ENCODE peak calls at places on chromosomes 11 and 22, in seven cellular contexts. N is T-cell; M is pulmonary artery endothelial cell; K is skeletal muscle cell; L is stimulated activated CD8-positive, alpha-beta memory T cell treated with anti-CD3 and anti-CD28 coated beads, Interleukin-15, amount 100 ng/mL, for 1 hour; X is IMR-90; I is CD4-positive, alpha-beta T cell. E is an unnamed sample.

GRCh38 chr11:83007909-83008580 is 63.7 kb downstream of the RAB30 start:
- DNase-seq in X (peak), M (peak), N (no peak), I (no peak), L (no peak), K (no peak), E (no peak)

GRCh38 chr11:100876826-100877545 is 189.9 kb downstream of the ARHGAP42 start:
- DNase-seq in M (no peak), I (no peak), K (peak), L (no peak), N (no peak), X (peak), E (no peak)

GRCh38 chr11:1116104-1116503 is 41.4 kb downstream of the MUC2 start:
- DNase-seq in N (no peak), X (no peak), I (no peak), L (no peak), K (no peak), M (no peak), E (no peak)

GRCh38 chr22:48554893-48555552 is 1272.7 kb downstream of the BRD1 start:
- DNase-seq in I (no peak), K (no peak), M (no peak), X (no peak), L (no peak), N (no peak), E (no peak)

GRCh38 chr11:75275581-75275980 is 35.0 kb downstream of the TPBGL start:
- DNase-seq in X (peak), L (peak), M (peak), N (peak), K (no peak), I (peak), E (peak)

GRCh38 chr22:46425011-46425410 is 89.5 kb downstream of the TRMU start:
- DNase-seq in L (no peak), N (no peak), X (peak), M (no peak), K (no peak), I (no peak), E (no peak)

GRCh38 chr22:50656122-50657070 is 16.2 kb upstream of the SHANK3 start:
- DNase-seq in K (peak), I (no peak), M (peak), X (peak), N (no peak), L (no peak), E (no peak)

GRCh38 chr11:12215192-12215591 is 104.8 kb downstream of the MICAL2 start:
- DNase-seq in I (no peak), X (no peak), K (no peak), L (no peak), M (no peak), N (no peak), E (no peak)

GRCh38 chr11:121445071-121445768 is 6.9 kb upstream of the SORL1 start:
- DNase-seq in X (no peak), K (no peak), I (no peak), L (no peak), N (no peak), M (no peak), E (no peak)

E was measured in activated T-helper 2 cell treated with anti-CD3 and anti-CD28 coated beads, Interferon-gamma antibody, Interleukin-2, Interleukin-4, amounts not matched to agents 10 μg/mL and 5 μg/mL and 100 μg/mL, durations not matched to agents 14 hours and 24 hours and 36 hours.